ENCODE peak calls at places on chromosomes 12 and 14, in five cellular contexts. One of them, this sample, is unnamed.
A peak's percentile ranks its signal among the peaks of the same experiment; 100 is the strongest.

GRCh38 chr12:121974026-121974985 is 47.4 kb upstream of the BCL7A start:
- DNase-seq in MCF 10A: no peak
- DNase-seq in progenitor cell of endocrine pancreas: no peak
- DNase-seq in Calu3: no peak
- DNase-seq in AG04450: no peak
- DNase-seq in this sample: no peak

GRCh38 chr12:89080797-89081470 is 271.4 kb downstream of the DUSP6 start:
- DNase-seq in MCF 10A: peak; percentile 3
- DNase-seq in progenitor cell of endocrine pancreas: no peak
- DNase-seq in Calu3: no peak
- DNase-seq in AG04450: no peak
- DNase-seq in this sample: no peak

GRCh38 chr12:42565001-42565400 is 24.5 kb downstream of the PRICKLE1 start:
- DNase-seq in MCF 10A: no peak
- DNase-seq in progenitor cell of endocrine pancreas: no peak
- DNase-seq in Calu3: no peak
- DNase-seq in AG04450: no peak
- DNase-seq in this sample: no peak

GRCh38 chr12:8709124-8709830 is 11.5 kb downstream of the RIMKLB start:
- DNase-seq in MCF 10A: no peak
- DNase-seq in progenitor cell of endocrine pancreas: no peak
- DNase-seq in Calu3: peak; percentile 37
- DNase-seq in AG04450: no peak
- DNase-seq in this sample: no peak

GRCh38 chr14:57714487-57714899 is 151.4 kb downstream of the SLC35F4 start:
- DNase-seq in MCF 10A: no peak
- DNase-seq in progenitor cell of endocrine pancreas: no peak
- DNase-seq in Calu3: no peak
- DNase-seq in AG04450: no peak
- DNase-seq in this sample: no peak

GRCh38 chr12:77033658-77034164 is 31.7 kb downstream of the E2F7 start:
- DNase-seq in MCF 10A: no peak
- DNase-seq in progenitor cell of endocrine pancreas: no peak
- DNase-seq in Calu3: no peak
- DNase-seq in AG04450: no peak
- DNase-seq in this sample: no peak

GRCh38 chr12:80565276-80565675 is 121.2 kb downstream of the PTPRQ start:
- DNase-seq in MCF 10A: no peak
- DNase-seq in progenitor cell of endocrine pancreas: no peak
- DNase-seq in Calu3: no peak
- DNase-seq in AG04450: peak; percentile 49
- DNase-seq in this sample: no peak

GRCh38 chr12:15164997-15165659 is 56.1 kb downstream of the RERG start:
- DNase-seq in MCF 10A: peak; percentile 56
- DNase-seq in progenitor cell of endocrine pancreas: no peak
- DNase-seq in Calu3: no peak
- DNase-seq in AG04450: no peak
- DNase-seq in this sample: no peak

GRCh38 chr14:52950410-52950897 is 396 bp downstream of the FERMT2 start:
- DNase-seq in MCF 10A: peak; percentile 60
- DNase-seq in progenitor cell of endocrine pancreas: peak; percentile 22
- DNase-seq in Calu3: peak; percentile 57
- DNase-seq in AG04450: no peak
- DNase-seq in this sample: peak; percentile 62

GRCh38 chr14:98959410-98959809 is 312.6 kb downstream of the BCL11B start:
- DNase-seq in MCF 10A: no peak
- DNase-seq in progenitor cell of endocrine pancreas: no peak
- DNase-seq in Calu3: no peak
- DNase-seq in AG04450: no peak
- DNase-seq in this sample: no peak

GRCh38 chr14:96138241-96138640 is 66.4 kb upstream of the BDKRB2 start:
- DNase-seq in MCF 10A: no peak
- DNase-seq in progenitor cell of endocrine pancreas: no peak
- DNase-seq in Calu3: no peak
- DNase-seq in AG04450: no peak
- DNase-seq in this sample: no peak

GRCh38 chr12:30643366-30643765 is 52.3 kb downstream of the IPO8 start:
- DNase-seq in MCF 10A: peak; percentile 2
- DNase-seq in progenitor cell of endocrine pancreas: no peak
- DNase-seq in Calu3: peak; percentile 3
- DNase-seq in AG04450: no peak
- DNase-seq in this sample: no peak

GRCh38 chr14:92088494-92088893 is 17.9 kb downstream of the ATXN3 start:
- DNase-seq in MCF 10A: no peak
- DNase-seq in progenitor cell of endocrine pancreas: no peak
- DNase-seq in Calu3: no peak
- DNase-seq in AG04450: no peak
- DNase-seq in this sample: no peak

DNA sequence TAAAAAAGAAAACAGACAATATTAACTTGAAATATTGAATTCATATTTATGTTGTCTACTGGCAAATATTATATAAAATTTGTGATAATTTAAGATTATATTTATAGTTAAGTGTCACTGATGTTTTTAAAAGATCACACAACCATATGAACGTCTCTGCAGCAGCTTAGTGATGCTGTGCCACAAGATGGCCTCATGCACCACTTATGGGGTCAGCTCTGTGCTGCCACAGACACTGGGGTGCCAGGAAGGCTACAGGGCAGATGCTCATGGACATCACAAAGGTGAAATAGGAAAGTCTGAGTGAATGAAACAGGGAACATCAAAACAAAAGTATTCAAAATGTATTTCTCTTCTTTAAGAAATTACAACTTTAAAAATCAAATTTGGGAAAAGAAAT is 13.1 kb downstream of the ATXN3 start:
- DNase-seq in MCF 10A: no peak
- DNase-seq in progenitor cell of endocrine pancreas: no peak
- DNase-seq in Calu3: no peak
- DNase-seq in AG04450: no peak
- DNase-seq in this sample: no peak
- TF ChIP-seq CTCF in MCF 10A: no peak
- TF ChIP-seq CTCF in progenitor cell of endocrine pancreas: peak; percentile 24
- TF ChIP-seq CTCF in Calu3: no peak
- TF ChIP-seq CTCF in AG04450: no peak
- TF ChIP-seq CTCF in this sample: peak; percentile 1

GRCh38 chr14:68081489-68081888 is 261.9 kb downstream of the RAD51B start:
- DNase-seq in MCF 10A: no peak
- DNase-seq in progenitor cell of endocrine pancreas: no peak
- DNase-seq in Calu3: no peak
- DNase-seq in AG04450: no peak
- DNase-seq in this sample: no peak

GRCh38 chr14:68085742-68086141 is 266.2 kb downstream of the RAD51B start:
- DNase-seq in MCF 10A: no peak
- DNase-seq in progenitor cell of endocrine pancreas: no peak
- DNase-seq in Calu3: no peak
- DNase-seq in AG04450: no peak
- DNase-seq in this sample: no peak

GRCh38 chr14:68079941-68080697 is 260.5 kb downstream of the RAD51B start:
- DNase-seq in MCF 10A: no peak
- DNase-seq in progenitor cell of endocrine pancreas: no peak
- DNase-seq in Calu3: no peak
- DNase-seq in AG04450: no peak
- DNase-seq in this sample: no peak

GRCh38 chr14:68082698-68083291 is 263.2 kb downstream of the RAD51B start:
- DNase-seq in MCF 10A: peak; percentile 15
- DNase-seq in progenitor cell of endocrine pancreas: no peak
- DNase-seq in Calu3: no peak
- DNase-seq in AG04450: no peak
- DNase-seq in this sample: no peak

GRCh38 chr14:68084256-68084655 is 264.7 kb downstream of the RAD51B start:
- DNase-seq in MCF 10A: peak; percentile 8
- DNase-seq in progenitor cell of endocrine pancreas: no peak
- DNase-seq in Calu3: peak; percentile 22
- DNase-seq in AG04450: no peak
- DNase-seq in this sample: no peak
- TF ChIP-seq CTCF in MCF 10A: peak; percentile 12
- TF ChIP-seq CTCF in progenitor cell of endocrine pancreas: no peak
- TF ChIP-seq CTCF in Calu3: peak; percentile 15
- TF ChIP-seq CTCF in AG04450: peak; percentile 33
- TF ChIP-seq CTCF in this sample: no peak

GRCh38 chr12:57240926-57241555 is 9.9 kb downstream of the STAC3 start:
- DNase-seq in MCF 10A: no peak
- DNase-seq in progenitor cell of endocrine pancreas: no peak
- DNase-seq in Calu3: no peak
- DNase-seq in AG04450: no peak
- DNase-seq in this sample: peak; percentile 44
- TF ChIP-seq CTCF in MCF 10A: no peak
- TF ChIP-seq CTCF in progenitor cell of endocrine pancreas: no peak
- TF ChIP-seq CTCF in Calu3: no peak
- TF ChIP-seq CTCF in AG04450: peak; percentile 2
- TF ChIP-seq CTCF in this sample: no peak

GRCh38 chr12:32445356-32445755 is 46.0 kb downstream of the FGD4 start:
- DNase-seq in MCF 10A: no peak
- DNase-seq in progenitor cell of endocrine pancreas: no peak
- DNase-seq in Calu3: no peak
- DNase-seq in AG04450: no peak
- DNase-seq in this sample: no peak

GRCh38 chr12:32446306-32447119 is 47.2 kb downstream of the FGD4 start:
- DNase-seq in MCF 10A: no peak
- DNase-seq in progenitor cell of endocrine pancreas: no peak
- DNase-seq in Calu3: no peak
- DNase-seq in AG04450: no peak
- DNase-seq in this sample: no peak

GRCh38 chr12:32450363-32450762 is 51.0 kb downstream of the FGD4 start:
- DNase-seq in MCF 10A: no peak
- DNase-seq in progenitor cell of endocrine pancreas: no peak
- DNase-seq in Calu3: no peak
- DNase-seq in AG04450: no peak
- DNase-seq in this sample: no peak

GRCh38 chr12:32450768-32451167 is 51.4 kb downstream of the FGD4 start:
- DNase-seq in MCF 10A: no peak
- DNase-seq in progenitor cell of endocrine pancreas: no peak
- DNase-seq in Calu3: no peak
- DNase-seq in AG04450: no peak
- DNase-seq in this sample: no peak

DNA sequence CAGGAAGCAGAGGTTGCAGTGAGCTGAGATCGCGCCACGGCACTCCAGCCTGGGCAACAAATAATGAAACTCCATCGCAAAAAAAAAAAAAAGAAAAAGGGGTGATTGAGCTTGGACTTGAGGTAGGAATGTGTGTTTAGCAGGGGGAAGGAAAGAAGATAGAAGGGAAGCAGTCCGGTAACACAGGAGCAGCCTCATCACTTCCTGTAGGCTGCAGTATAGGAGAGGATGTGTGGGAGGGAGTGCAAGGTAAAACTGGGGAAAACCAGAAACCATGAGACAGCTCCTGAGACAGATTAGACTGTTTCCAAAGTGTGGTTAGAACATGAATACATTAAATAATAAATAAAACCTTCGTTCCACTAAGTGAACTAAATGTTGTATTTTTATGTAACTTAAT is 49.2 kb downstream of the FGD4 start:
- DNase-seq in MCF 10A: peak; percentile 55
- DNase-seq in progenitor cell of endocrine pancreas: no peak
- DNase-seq in Calu3: no peak
- DNase-seq in AG04450: no peak
- DNase-seq in this sample: peak; percentile 17
- TF ChIP-seq CTCF in MCF 10A: no peak
- TF ChIP-seq CTCF in progenitor cell of endocrine pancreas: no peak
- TF ChIP-seq CTCF in Calu3: no peak
- TF ChIP-seq CTCF in AG04450: peak; percentile 7
- TF ChIP-seq CTCF in this sample: no peak

DNA sequence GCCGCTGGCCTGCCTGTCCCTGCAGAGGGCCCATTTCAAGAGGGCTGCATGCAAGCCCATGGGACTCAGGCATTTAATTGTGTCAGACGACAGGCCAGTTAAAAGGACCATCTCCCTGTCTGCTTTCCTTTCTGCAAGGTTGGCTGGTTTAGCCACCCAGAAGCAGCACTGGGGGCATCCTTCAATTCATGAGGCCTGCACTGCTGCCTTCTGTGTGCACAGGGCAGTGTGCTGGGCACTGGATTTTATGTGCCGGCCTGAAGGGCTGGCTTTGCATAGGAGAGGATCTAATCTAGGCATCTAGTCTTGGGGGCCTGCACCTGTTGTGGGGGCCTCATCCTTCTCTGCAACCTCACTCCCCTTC is 114.1 kb upstream of the FKBP4 start:
- DNase-seq in MCF 10A: no peak
- DNase-seq in progenitor cell of endocrine pancreas: no peak
- DNase-seq in Calu3: no peak
- DNase-seq in AG04450: no peak
- DNase-seq in this sample: no peak
- TF ChIP-seq CTCF in MCF 10A: no peak
- TF ChIP-seq CTCF in progenitor cell of endocrine pancreas: no peak
- TF ChIP-seq CTCF in Calu3: no peak
- TF ChIP-seq CTCF in AG04450: no peak
- TF ChIP-seq CTCF in this sample: no peak

DNA sequence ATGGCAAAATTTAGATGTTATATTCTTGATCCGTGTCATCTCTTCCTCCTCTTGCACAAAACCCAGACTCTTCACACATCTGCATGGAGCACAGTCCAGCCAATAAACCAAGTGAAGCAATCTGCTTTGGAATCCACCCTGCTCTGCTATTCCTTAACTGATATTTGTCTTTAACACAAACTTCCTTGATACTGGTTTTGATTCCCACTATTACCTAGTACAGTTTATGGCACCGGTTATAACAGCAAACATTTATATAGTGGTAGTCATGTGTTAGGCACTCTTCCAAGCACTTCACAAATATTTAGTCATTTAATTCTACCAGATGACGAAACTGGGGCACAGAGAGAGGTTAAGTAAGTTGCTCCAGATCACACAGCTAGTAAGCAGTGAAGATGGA is 12.5 kb downstream of the STYK1 start:
- DNase-seq in MCF 10A: peak; percentile 39
- DNase-seq in progenitor cell of endocrine pancreas: no peak
- DNase-seq in Calu3: no peak
- DNase-seq in AG04450: no peak
- DNase-seq in this sample: no peak
- TF ChIP-seq CTCF in MCF 10A: no peak
- TF ChIP-seq CTCF in progenitor cell of endocrine pancreas: no peak
- TF ChIP-seq CTCF in Calu3: no peak
- TF ChIP-seq CTCF in AG04450: no peak
- TF ChIP-seq CTCF in this sample: no peak

GRCh38 chr12:75923964-75924666 is 107.5 kb downstream of the PHLDA1 start:
- DNase-seq in MCF 10A: no peak
- DNase-seq in progenitor cell of endocrine pancreas: no peak
- DNase-seq in Calu3: no peak
- DNase-seq in AG04450: no peak
- DNase-seq in this sample: no peak

GRCh38 chr12:75917704-75918103 is 113.9 kb downstream of the PHLDA1 start:
- DNase-seq in MCF 10A: no peak
- DNase-seq in progenitor cell of endocrine pancreas: no peak
- DNase-seq in Calu3: no peak
- DNase-seq in AG04450: no peak
- DNase-seq in this sample: no peak

GRCh38 chr12:75917083-75917482 is 114.5 kb downstream of the PHLDA1 start:
- DNase-seq in MCF 10A: no peak
- DNase-seq in progenitor cell of endocrine pancreas: no peak
- DNase-seq in Calu3: no peak
- DNase-seq in AG04450: no peak
- DNase-seq in this sample: no peak

GRCh38 chr12:75922944-75923642 is 108.5 kb downstream of the PHLDA1 start:
- DNase-seq in MCF 10A: no peak
- DNase-seq in progenitor cell of endocrine pancreas: no peak
- DNase-seq in Calu3: no peak
- DNase-seq in AG04450: no peak
- DNase-seq in this sample: no peak

GRCh38 chr12:75921687-75922289 is 109.8 kb downstream of the PHLDA1 start:
- DNase-seq in MCF 10A: no peak
- DNase-seq in progenitor cell of endocrine pancreas: no peak
- DNase-seq in Calu3: no peak
- DNase-seq in AG04450: no peak
- DNase-seq in this sample: no peak
- TF ChIP-seq CTCF in MCF 10A: no peak
- TF ChIP-seq CTCF in progenitor cell of endocrine pancreas: no peak
- TF ChIP-seq CTCF in Calu3: no peak
- TF ChIP-seq CTCF in AG04450: no peak
- TF ChIP-seq CTCF in this sample: no peak

GRCh38 chr14:104879201-104879982 is 14.3 kb downstream of the CEP170B start:
- DNase-seq in MCF 10A: no peak
- DNase-seq in progenitor cell of endocrine pancreas: no peak
- DNase-seq in Calu3: no peak
- DNase-seq in AG04450: no peak
- DNase-seq in this sample: no peak
- TF ChIP-seq CTCF in MCF 10A: no peak
- TF ChIP-seq CTCF in progenitor cell of endocrine pancreas: no peak
- TF ChIP-seq CTCF in Calu3: no peak
- TF ChIP-seq CTCF in AG04450: no peak
- TF ChIP-seq CTCF in this sample: no peak

This sample was measured in GM20000.